ENCODE peak calls at places on chromosomes 13 and 19, in eight cellular contexts. One of them, this sample, is unnamed.
A peak's percentile ranks its signal among the peaks of the same experiment; 100 is the strongest.

GRCh38 chr19:49113762-49114629 is at the start of gene LIN7B:
- DNase-seq in GM23248: peak; percentile 89
- DNase-seq in Caki2: peak; percentile 87
- DNase-seq in stimulated activated CD4-positive, alpha-beta T cell treated with anti-CD3 and anti-CD28 coated beads, Interleukin-15, amount 100 ng/mL, for 1 hour: peak; percentile 66
- DNase-seq in heart left ventricle: peak; percentile 76
- DNase-seq in BE2C: peak; percentile 92
- DNase-seq in NCI-H1436 treated with DMSO at 0.1 percent for 48 hours: no peak
- DNase-seq in activated CD4-positive, alpha-beta T cell treated with anti-CD3 and anti-CD28 coated beads, Interleukin-2, amount 50 U/mL, for 24 hours: peak; percentile 66
- DNase-seq in this sample: no peak

GRCh38 chr19:3849092-3849491 is 19.7 kb downstream of the ZFR2 start:
- DNase-seq in GM23248: peak; percentile 34
- DNase-seq in Caki2: no peak
- DNase-seq in stimulated activated CD4-positive, alpha-beta T cell treated with anti-CD3 and anti-CD28 coated beads, Interleukin-15, amount 100 ng/mL, for 1 hour: no peak
- DNase-seq in heart left ventricle: no peak
- DNase-seq in BE2C: peak; percentile 71
- DNase-seq in NCI-H1436 treated with DMSO at 0.1 percent for 48 hours: peak; percentile 9
- DNase-seq in activated CD4-positive, alpha-beta T cell treated with anti-CD3 and anti-CD28 coated beads, Interleukin-2, amount 50 U/mL, for 24 hours: no peak
- DNase-seq in this sample: no peak

GRCh38 chr19:13060233-13060963 is 42.3 kb downstream of the LYL1 start:
- DNase-seq in GM23248: peak; percentile 74
- DNase-seq in Caki2: no peak
- DNase-seq in stimulated activated CD4-positive, alpha-beta T cell treated with anti-CD3 and anti-CD28 coated beads, Interleukin-15, amount 100 ng/mL, for 1 hour: no peak
- DNase-seq in heart left ventricle: peak; percentile 66
- DNase-seq in BE2C: no peak
- DNase-seq in NCI-H1436 treated with DMSO at 0.1 percent for 48 hours: no peak
- DNase-seq in activated CD4-positive, alpha-beta T cell treated with anti-CD3 and anti-CD28 coated beads, Interleukin-2, amount 50 U/mL, for 24 hours: no peak
- DNase-seq in this sample: no peak

GRCh38 chr13:33345842-33346241 is 60.3 kb upstream of the STARD13 start:
- DNase-seq in GM23248: no peak
- DNase-seq in Caki2: no peak
- DNase-seq in stimulated activated CD4-positive, alpha-beta T cell treated with anti-CD3 and anti-CD28 coated beads, Interleukin-15, amount 100 ng/mL, for 1 hour: no peak
- DNase-seq in heart left ventricle: no peak
- DNase-seq in BE2C: no peak
- DNase-seq in NCI-H1436 treated with DMSO at 0.1 percent for 48 hours: no peak
- DNase-seq in activated CD4-positive, alpha-beta T cell treated with anti-CD3 and anti-CD28 coated beads, Interleukin-2, amount 50 U/mL, for 24 hours: no peak
- DNase-seq in this sample: no peak

GRCh38 chr13:25990801-25991200 is 61.0 kb downstream of the SHISA2 start:
- DNase-seq in GM23248: no peak
- DNase-seq in Caki2: peak; percentile 23
- DNase-seq in stimulated activated CD4-positive, alpha-beta T cell treated with anti-CD3 and anti-CD28 coated beads, Interleukin-15, amount 100 ng/mL, for 1 hour: no peak
- DNase-seq in heart left ventricle: no peak
- DNase-seq in BE2C: no peak
- DNase-seq in NCI-H1436 treated with DMSO at 0.1 percent for 48 hours: no peak
- DNase-seq in activated CD4-positive, alpha-beta T cell treated with anti-CD3 and anti-CD28 coated beads, Interleukin-2, amount 50 U/mL, for 24 hours: no peak
- DNase-seq in this sample: no peak

GRCh38 chr19:40543029-40543597 is 33.6 kb upstream of the SHKBP1 start:
- DNase-seq in GM23248: no peak
- DNase-seq in Caki2: no peak
- DNase-seq in stimulated activated CD4-positive, alpha-beta T cell treated with anti-CD3 and anti-CD28 coated beads, Interleukin-15, amount 100 ng/mL, for 1 hour: no peak
- DNase-seq in heart left ventricle: no peak
- DNase-seq in BE2C: no peak
- DNase-seq in NCI-H1436 treated with DMSO at 0.1 percent for 48 hours: no peak
- DNase-seq in activated CD4-positive, alpha-beta T cell treated with anti-CD3 and anti-CD28 coated beads, Interleukin-2, amount 50 U/mL, for 24 hours: no peak
- DNase-seq in this sample: no peak

GRCh38 chr19:49073514-49074378 is 1.2 kb upstream of the KCNA7 start:
- DNase-seq in GM23248: peak; percentile 45
- DNase-seq in Caki2: no peak
- DNase-seq in stimulated activated CD4-positive, alpha-beta T cell treated with anti-CD3 and anti-CD28 coated beads, Interleukin-15, amount 100 ng/mL, for 1 hour: no peak
- DNase-seq in heart left ventricle: no peak
- DNase-seq in BE2C: peak; percentile 63
- DNase-seq in NCI-H1436 treated with DMSO at 0.1 percent for 48 hours: no peak
- DNase-seq in activated CD4-positive, alpha-beta T cell treated with anti-CD3 and anti-CD28 coated beads, Interleukin-2, amount 50 U/mL, for 24 hours: no peak
- DNase-seq in this sample: no peak

GRCh38 chr13:50229935-50230334 is 214.7 kb downstream of the KCNRG start:
- DNase-seq in GM23248: peak; percentile 13
- DNase-seq in Caki2: no peak
- DNase-seq in stimulated activated CD4-positive, alpha-beta T cell treated with anti-CD3 and anti-CD28 coated beads, Interleukin-15, amount 100 ng/mL, for 1 hour: no peak
- DNase-seq in heart left ventricle: no peak
- DNase-seq in BE2C: no peak
- DNase-seq in NCI-H1436 treated with DMSO at 0.1 percent for 48 hours: no peak
- DNase-seq in activated CD4-positive, alpha-beta T cell treated with anti-CD3 and anti-CD28 coated beads, Interleukin-2, amount 50 U/mL, for 24 hours: no peak
- DNase-seq in this sample: no peak

GRCh38 chr19:45368737-45369340 is 1.5 kb downstream of the ERCC2 start:
- DNase-seq in GM23248: no peak
- DNase-seq in Caki2: no peak
- DNase-seq in stimulated activated CD4-positive, alpha-beta T cell treated with anti-CD3 and anti-CD28 coated beads, Interleukin-15, amount 100 ng/mL, for 1 hour: no peak
- DNase-seq in heart left ventricle: no peak
- DNase-seq in BE2C: no peak
- DNase-seq in NCI-H1436 treated with DMSO at 0.1 percent for 48 hours: no peak
- DNase-seq in activated CD4-positive, alpha-beta T cell treated with anti-CD3 and anti-CD28 coated beads, Interleukin-2, amount 50 U/mL, for 24 hours: no peak
- DNase-seq in this sample: no peak

GRCh38 chr13:41652735-41653361 is 195.5 kb downstream of the RGCC start:
- DNase-seq in GM23248: peak; percentile 80
- DNase-seq in Caki2: peak; percentile 21
- DNase-seq in stimulated activated CD4-positive, alpha-beta T cell treated with anti-CD3 and anti-CD28 coated beads, Interleukin-15, amount 100 ng/mL, for 1 hour: no peak
- DNase-seq in heart left ventricle: peak; percentile 25
- DNase-seq in BE2C: peak; percentile 29
- DNase-seq in NCI-H1436 treated with DMSO at 0.1 percent for 48 hours: no peak
- DNase-seq in activated CD4-positive, alpha-beta T cell treated with anti-CD3 and anti-CD28 coated beads, Interleukin-2, amount 50 U/mL, for 24 hours: no peak
- DNase-seq in this sample: no peak

GRCh38 chr13:25503856-25504255 is 132.1 kb downstream of the ATP8A2 start:
- DNase-seq in GM23248: no peak
- DNase-seq in Caki2: no peak
- DNase-seq in stimulated activated CD4-positive, alpha-beta T cell treated with anti-CD3 and anti-CD28 coated beads, Interleukin-15, amount 100 ng/mL, for 1 hour: no peak
- DNase-seq in heart left ventricle: no peak
- DNase-seq in BE2C: no peak
- DNase-seq in NCI-H1436 treated with DMSO at 0.1 percent for 48 hours: no peak
- DNase-seq in activated CD4-positive, alpha-beta T cell treated with anti-CD3 and anti-CD28 coated beads, Interleukin-2, amount 50 U/mL, for 24 hours: no peak
- DNase-seq in this sample: no peak

GRCh38 chr19:281992-282391 is 9.2 kb downstream of the PLPP2 start:
- DNase-seq in GM23248: no peak
- DNase-seq in Caki2: no peak
- DNase-seq in stimulated activated CD4-positive, alpha-beta T cell treated with anti-CD3 and anti-CD28 coated beads, Interleukin-15, amount 100 ng/mL, for 1 hour: no peak
- DNase-seq in heart left ventricle: no peak
- DNase-seq in BE2C: no peak
- DNase-seq in NCI-H1436 treated with DMSO at 0.1 percent for 48 hours: no peak
- DNase-seq in activated CD4-positive, alpha-beta T cell treated with anti-CD3 and anti-CD28 coated beads, Interleukin-2, amount 50 U/mL, for 24 hours: no peak
- DNase-seq in this sample: no peak

GRCh38 chr13:59893261-59893660 is 270.5 kb downstream of the DIAPH3 start:
- DNase-seq in GM23248: no peak
- DNase-seq in Caki2: no peak
- DNase-seq in stimulated activated CD4-positive, alpha-beta T cell treated with anti-CD3 and anti-CD28 coated beads, Interleukin-15, amount 100 ng/mL, for 1 hour: no peak
- DNase-seq in heart left ventricle: no peak
- DNase-seq in BE2C: no peak
- DNase-seq in NCI-H1436 treated with DMSO at 0.1 percent for 48 hours: no peak
- DNase-seq in activated CD4-positive, alpha-beta T cell treated with anti-CD3 and anti-CD28 coated beads, Interleukin-2, amount 50 U/mL, for 24 hours: no peak
- DNase-seq in this sample: no peak